ENCODE peak calls at places on chromosomes 6 and 20, in seven cellular contexts. Q is MG63, H is AG09309, J is aorta, G is mucosa of descending colon, C is foreskin fibroblast, K is ovary. N is an unnamed sample.

GRCh38 chr20:41177636-41178035 is 40.3 kb downstream of the PLCG1 start:
- DNase-seq in Q (peak; percentile 96), K (no peak), J (peak; percentile 92), C (peak; percentile 91), H (peak; percentile 89), G (no peak), N (no peak)

GRCh38 chr6:31829633-31830492 is 2.3 kb downstream of the HSPA1B start:
- DNase-seq in K (peak; percentile 57), H (no peak), Q (no peak), G (no peak), J (peak; percentile 57), C (no peak), N (no peak)

GRCh38 chr6:139533573-139534471 is 159.4 kb upstream of the CITED2 start:
- DNase-seq in K (peak; percentile 29), G (peak; percentile 79), J (no peak), H (peak; percentile 78), C (peak; percentile 84), Q (no peak), N (no peak)

GRCh38 chr20:50144362-50144761 is 9.2 kb downstream of the PEDS1 start:
- DNase-seq in Q (peak; percentile 93), J (peak; percentile 83), C (peak; percentile 95), K (no peak), G (no peak), H (peak; percentile 95), N (peak; percentile 62)

GRCh38 chr20:38805958-38806854 is 709 bp downstream of the PPP1R16B start:
- DNase-seq in Q (peak; percentile 26), J (peak; percentile 77), G (peak; percentile 63), K (no peak), H (no peak), C (no peak), N (peak; percentile 31)

GRCh38 chr20:19974621-19975435 is 42.3 kb upstream of the NAA20 start:
- DNase-seq in C (peak; percentile 95), K (peak; percentile 88), J (peak; percentile 95), Q (peak; percentile 82), H (peak; percentile 96), G (peak; percentile 68), N (peak; percentile 61)

GRCh38 chr6:68747110-68747509 is 112.0 kb downstream of the ADGRB3 start:
- DNase-seq in G (no peak), K (no peak), Q (no peak), C (no peak), H (no peak), J (no peak), N (no peak)

GRCh38 chr6:117200067-117200466 is 65.3 kb upstream of the VGLL2 start:
- DNase-seq in K (no peak), Q (no peak), G (no peak), C (no peak), J (no peak), H (no peak), N (no peak)

GRCh38 chr6:133817460-133818047 is 71.4 kb upstream of the TCF21 start:
- DNase-seq in K (peak; percentile 41), J (no peak), Q (no peak), H (no peak), C (no peak), G (no peak), N (no peak)

GRCh38 chr6:158124288-158124687 is 43.8 kb downstream of the SERAC1 start:
- DNase-seq in Q (no peak), G (no peak), H (no peak), J (no peak), C (no peak), K (no peak), N (no peak)

GRCh38 chr6:14638932-14639875 is 521.6 kb downstream of the CD83 start:
- DNase-seq in C (peak; percentile 44), J (no peak), Q (peak; percentile 64), K (no peak), G (no peak), H (no peak), N (no peak)

GRCh38 chr6:107800564-107801164 is 23.4 kb downstream of the SCML4 start:
- DNase-seq in C (no peak), J (no peak), Q (no peak), K (no peak), G (no peak), H (no peak), N (no peak)

GRCh38 chr6:77535172-77535571 is 71.9 kb upstream of the HTR1B start:
- DNase-seq in H (no peak), Q (no peak), C (no peak), G (no peak), J (no peak), K (no peak), N (no peak)

GRCh38 chr6:158784505-158784904 is 34.7 kb downstream of the EZR start:
- DNase-seq in Q (no peak), C (peak; percentile 26), K (no peak), J (no peak), G (no peak), H (no peak), N (no peak)

GRCh38 chr6:130788954-130789353 is 38.3 kb upstream of the SMLR1 start:
- DNase-seq in G (no peak), K (no peak), H (no peak), Q (no peak), C (no peak), J (no peak), N (no peak)

GRCh38 chr6:161374971-161375873 is 101.4 kb upstream of the AGPAT4 start:
- DNase-seq in H (no peak), J (peak; percentile 86), K (peak; percentile 32), G (peak; percentile 83), C (no peak), Q (peak; percentile 26), N (peak; percentile 45)

GRCh38 chr6:125991653-125992052 is 5.3 kb downstream of the TRMT11 start:
- DNase-seq in C (no peak), Q (no peak), K (no peak), J (no peak), G (no peak), H (no peak), N (no peak)

GRCh38 chr20:2302369-2302768 is 6.6 kb downstream of the TGM3 start:
- DNase-seq in K (no peak), J (no peak), H (no peak), C (no peak), G (no peak), Q (no peak), N (peak; percentile 43)

GRCh38 chr6:119533603-119534279 is 184.2 kb upstream of the MAN1A1 start:
- DNase-seq in K (no peak), Q (no peak), H (peak; percentile 43), C (peak; percentile 48), J (no peak), G (no peak), N (no peak)

GRCh38 chr20:51636123-51636522 is 93.6 kb upstream of the NFATC2 start:
- DNase-seq in Q (no peak), H (no peak), J (no peak), C (no peak), K (no peak), G (no peak), N (no peak)

GRCh38 chr6:163293286-163293685 is 121.2 kb upstream of the QKI start:
- DNase-seq in G (no peak), K (no peak), Q (no peak), J (no peak), H (no peak), C (no peak), N (no peak)

GRCh38 chr6:107866606-107867301 is 42.6 kb upstream of the SCML4 start:
- DNase-seq in G (no peak), Q (no peak), K (no peak), C (no peak), J (no peak), H (no peak), N (no peak)

GRCh38 chr20:32465092-32465900 is 107.2 kb downstream of the ASXL1 start:
- DNase-seq in C (peak; percentile 77), K (peak; percentile 45), H (no peak), G (peak; percentile 95), Q (no peak), J (peak; percentile 89), N (peak; percentile 95)

GRCh38 chr20:40331249-40331648 is 357.8 kb downstream of the MAFB start:
- DNase-seq in K (no peak), J (no peak), G (no peak), H (no peak), C (no peak), Q (no peak), N (no peak)

GRCh38 chr6:30615219-30615957 is 1.7 kb downstream of the PPP1R10 start:
- DNase-seq in K (no peak), C (peak; percentile 68), J (no peak), H (peak; percentile 62), G (no peak), Q (peak; percentile 37), N (no peak)

GRCh38 chr6:1009041-1009440 is 302.9 kb upstream of the FOXQ1 start:
- DNase-seq in K (no peak), Q (no peak), H (no peak), J (no peak), C (no peak), G (no peak), N (no peak)

GRCh38 chr20:54291339-54292060 is 83.6 kb downstream of the PFDN4 start:
- DNase-seq in J (no peak), G (no peak), C (no peak), Q (no peak), K (no peak), H (no peak), N (no peak)
- H3K4me3 ChIP-seq in J (no peak overlapping the region), G (no peak overlapping the region), C (no peak overlapping the region), Q (no peak overlapping the region), K (no peak overlapping the region), H (no peak overlapping the region), N (no peak overlapping the region)

GRCh38 chr20:47464380-47465101 is 37.1 kb upstream of the NCOA3 start:
- DNase-seq in H (peak; percentile 96), K (no peak), Q (peak; percentile 76), G (no peak), J (no peak), C (peak; percentile 98), N (peak; percentile 85)

GRCh38 chr20:47465335-47466090 is 36.2 kb upstream of the NCOA3 start:
- DNase-seq in J (no peak), K (no peak), Q (no peak), C (no peak), H (no peak), G (no peak), N (no peak)

GRCh38 chr20:47466193-47466592 is 35.5 kb upstream of the NCOA3 start:
- DNase-seq in K (no peak), J (no peak), C (peak; percentile 62), G (no peak), Q (no peak), H (peak; percentile 61), N (no peak)

GRCh38 chr20:47466704-47467459 is 34.8 kb upstream of the NCOA3 start:
- DNase-seq in C (no peak), J (no peak), H (no peak), G (no peak), K (no peak), Q (no peak), N (no peak)

GRCh38 chr20:47468290-47469050 is 33.2 kb upstream of the NCOA3 start:
- DNase-seq in J (no peak), K (no peak), H (no peak), C (no peak), G (no peak), Q (no peak), N (no peak)
- H3K4me3 ChIP-seq in J (no peak overlapping the region), K (no peak overlapping the region), H (no peak overlapping the region), C (no peak overlapping the region), G (no peak overlapping the region), Q (no peak overlapping the region), N (no peak overlapping the region)

GRCh38 chr6:152980656-152981055 is 2.2 kb downstream of the FBXO5 start:
- DNase-seq in G (no peak), K (no peak), C (no peak), H (no peak), J (no peak), Q (no peak), N (no peak)
- H3K4me3 ChIP-seq in G (no peak overlapping the region), K (no peak overlapping the region), C (peak overlapping the region; percentile 75), H (no peak overlapping the region), J (no peak overlapping the region), Q (peak overlapping the region; percentile 83), N (no peak overlapping the region)

GRCh38 chr6:165988306-165988756 is 179.3 kb downstream of the TBXT start:
- DNase-seq in Q (no peak), G (no peak), H (no peak), K (no peak), C (no peak), J (peak; percentile 74), N (no peak)
- H3K4me3 ChIP-seq in Q (peak overlapping the region; percentile 55), G (no peak overlapping the region), H (peak overlapping the region; percentile 19), K (peak overlapping the region; percentile 67), C (peak overlapping the region; percentile 39), J (peak overlapping the region; percentile 48), N (no peak overlapping the region)

N was measured in right lobe of liver.